ENCODE peak calls at places on chromosome 4, in five cellular contexts. Z is ureter, L is midbrain, C is uterus, G is hippocampal formation. K is an unnamed sample.

GRCh38 chr4:156295676-156296075 is 342.0 kb upstream of the CTSO start:
- DNase-seq in Z (no peak), L (no peak), C (no peak), G (no peak), K (no peak)

GRCh38 chr4:2907706-2908293 is 55.4 kb downstream of the NOP14 start:
- DNase-seq in Z (no peak), L (no peak), C (no peak), G (no peak), K (no peak)

GRCh38 chr4:83993774-83994173 is 457.9 kb downstream of the GPAT3 start:
- DNase-seq in Z (no peak), L (no peak), C (no peak), G (no peak), K (peak)

GRCh38 chr4:113083346-113083745 is 33.9 kb downstream of the ANK2 start:
- DNase-seq in Z (no peak), L (no peak), C (no peak), G (no peak), K (no peak)

GRCh38 chr4:1726146-1726934 is 5.0 kb downstream of the TACC3 start:
- DNase-seq in Z (peak), L (peak), C (peak), G (peak), K (peak)

GRCh38 chr4:15232725-15233597 is 194.9 kb upstream of the C1QTNF7 start:
- DNase-seq in Z (no peak), L (peak), C (no peak), G (peak), K (no peak)

GRCh38 chr4:56995525-56995924 is 16.8 kb downstream of the POLR2B start:
- DNase-seq in Z (peak), L (peak), C (peak), G (peak), K (peak)

GRCh38 chr4:106981431-106981830 is 54.7 kb downstream of the DKK2 start:
- DNase-seq in Z (no peak), L (no peak), C (no peak), G (no peak), K (no peak)

GRCh38 chr4:108427946-108428345 is 192.4 kb upstream of the RPL34 start:
- DNase-seq in Z (no peak), L (no peak), C (no peak), G (no peak), K (no peak)

GRCh38 chr4:74118600-74119351 is 19.8 kb upstream of the CXCL2 start:
- DNase-seq in Z (no peak), L (no peak), C (no peak), G (no peak), K (no peak)

GRCh38 chr4:169446824-169447223 is 165.6 kb downstream of the NEK1 start:
- DNase-seq in Z (no peak), L (no peak), C (no peak), G (no peak), K (no peak)

GRCh38 chr4:168674077-168674747 is 177.4 kb downstream of the PALLD start:
- DNase-seq in Z (no peak), L (no peak), C (peak), G (no peak), K (no peak)

GRCh38 chr4:14827111-14827510 is 175.2 kb upstream of the CPEB2 start:
- DNase-seq in Z (no peak), L (no peak), C (no peak), G (no peak), K (no peak)

GRCh38 chr4:61921890-61922289 is 721.8 kb downstream of the ADGRL3 start:
- DNase-seq in Z (no peak), L (no peak), C (no peak), G (no peak), K (no peak)

GRCh38 chr4:26299254-26299882 is 21.4 kb upstream of the RBPJ start:
- DNase-seq in Z (no peak), L (no peak), C (no peak), G (no peak), K (no peak)

GRCh38 chr4:1396806-1397455 is 9.3 kb downstream of the NKX1-1 start:
- DNase-seq in Z (no peak), L (no peak), C (no peak), G (no peak), K (no peak)

GRCh38 chr4:40621592-40622512 is 7.8 kb downstream of the RBM47 start:
- DNase-seq in Z (peak), L (peak), C (peak), G (peak), K (peak)

GRCh38 chr4:177480796-177481195 is 38.6 kb upstream of the AGA start:
- DNase-seq in Z (no peak), L (no peak), C (no peak), G (no peak), K (peak)

GRCh38 chr4:152605641-152606304 is 69.9 kb upstream of the FBXW7 start:
- DNase-seq in Z (no peak), L (no peak), C (no peak), G (no peak), K (peak)

GRCh38 chr4:6362243-6362885 is 92.7 kb downstream of the WFS1 start:
- DNase-seq in Z (no peak), L (no peak), C (no peak), G (no peak), K (no peak)

GRCh38 chr4:26083987-26084386 is 170.0 kb downstream of the SMIM20 start:
- DNase-seq in Z (no peak), L (no peak), C (peak), G (no peak), K (no peak)

GRCh38 chr4:173763374-173763773 is 233.3 kb upstream of the HAND2 start:
- DNase-seq in Z (no peak), L (no peak), C (no peak), G (no peak), K (no peak)

GRCh38 chr4:123844374-123844773 is 447.8 kb downstream of the SPRY1 start:
- DNase-seq in Z (no peak), L (no peak), C (no peak), G (no peak), K (no peak)

GRCh38 chr4:20868108-20868507 is 167.8 kb downstream of the PACRGL start:
- DNase-seq in Z (no peak), L (no peak), C (no peak), G (no peak), K (no peak)

K was measured in A673.